ENCODE peak calls at places on chromosomes 3 and 15, in six cellular contexts. N, Z, W, U, L and G are unnamed samples.

GRCh38 chr3:132804498-132804897 is 82.3 kb upstream of the NPHP3 start:
- DNase-seq in Z (peak), W (peak), N (no peak), L (no peak), U (no peak), G (no peak)

GRCh38 chr15:25862469-25863066 is 559 bp downstream of the ATP10A start:
- DNase-seq in L (no peak), U (no peak), W (peak), N (peak), Z (no peak), G (no peak)

GRCh38 chr3:23713641-23714040 is 92.1 kb upstream of the UBE2E1 start:
- DNase-seq in L (no peak), U (no peak), N (no peak), Z (peak), W (no peak), G (no peak)

GRCh38 chr3:183159319-183159718 is 3.2 kb downstream of the LAMP3 start:
- DNase-seq in U (peak), Z (no peak), N (no peak), W (no peak), L (no peak), G (no peak)

GRCh38 chr3:114319453-114319852 is 25.6 kb downstream of the TIGIT start:
- DNase-seq in N (no peak), Z (peak), W (peak), L (no peak), U (no peak), G (no peak)

GRCh38 chr15:85474700-85475316 is 94.4 kb downstream of the AKAP13 start:
- DNase-seq in U (no peak), N (no peak), W (no peak), Z (no peak), L (no peak), G (no peak)

GRCh38 chr3:47009225-47010049 is 30.0 kb downstream of the NBEAL2 start:
- DNase-seq in Z (peak), N (peak), U (no peak), L (peak), W (peak), G (no peak)

GRCh38 chr15:70100495-70101331 is 3.0 kb upstream of the TLE3 start:
- DNase-seq in Z (no peak), W (peak), L (peak), U (peak), N (peak), G (peak)

GRCh38 chr3:167406876-167407492 is 26.9 kb upstream of the ZBBX start:
- DNase-seq in Z (peak), W (no peak), U (peak), L (peak), N (no peak), G (peak)

GRCh38 chr15:71374607-71375352 is 259.5 kb downstream of the THSD4 start:
- DNase-seq in L (no peak), W (peak), Z (peak), U (no peak), N (no peak), G (no peak)

GRCh38 chr15:65204931-65205655 is 6.2 kb downstream of the CILP start:
- DNase-seq in U (no peak), N (no peak), W (no peak), L (no peak), Z (no peak), G (no peak)

GRCh38 chr3:113495035-113495434 is 19.9 kb downstream of the SPICE1 start:
- DNase-seq in U (no peak), Z (peak), L (no peak), N (no peak), W (peak), G (peak)

GRCh38 chr3:36114353-36114752 is 266.0 kb upstream of the STAC start:
- DNase-seq in W (no peak), Z (no peak), U (no peak), L (no peak), N (no peak), G (no peak)

GRCh38 chr3:129161860-129162271 is 1.0 kb upstream of the ISY1 start:
- DNase-seq in W (peak), L (no peak), Z (no peak), U (peak), N (peak), G (peak)
- TF ChIP-seq CTCF in W (no peak), L (no peak), Z (no peak), U (no peak), N (no peak), G (peak)

GRCh38 chr3:184643442-184643841 is 68.4 kb downstream of the MAGEF1 start:
- DNase-seq in W (no peak), N (no peak), U (no peak), Z (no peak), L (no peak), G (no peak)

GRCh38 chr3:184637705-184638104 is 74.2 kb downstream of the MAGEF1 start:
- DNase-seq in W (no peak), L (no peak), N (no peak), Z (no peak), U (no peak), G (no peak)

GRCh38 chr3:184639351-184639750 is 72.5 kb downstream of the MAGEF1 start:
- DNase-seq in W (no peak), Z (no peak), L (no peak), U (no peak), N (no peak), G (no peak)

GRCh38 chr3:184642623-184643308 is 69.1 kb downstream of the MAGEF1 start:
- DNase-seq in L (no peak), U (no peak), Z (no peak), W (no peak), N (no peak), G (no peak)

GRCh38 chr3:184641430-184641829 is 70.4 kb downstream of the MAGEF1 start:
- DNase-seq in N (no peak), L (no peak), W (no peak), U (no peak), Z (no peak), G (no peak)
- TF ChIP-seq CTCF in N (no peak), L (no peak), W (no peak), U (no peak), Z (no peak), G (no peak)

GRCh38 chr15:44427756-44428724 is 611 bp downstream of the CTDSPL2 start:
- DNase-seq in N (no peak), U (peak), L (no peak), Z (peak), W (no peak), G (peak)

GRCh38 chr15:44426975-44427755 is at the start of gene CTDSPL2:
- DNase-seq in W (peak), Z (peak), N (peak), L (peak), U (peak), G (peak)
- TF ChIP-seq CTCF in W (peak), Z (peak), N (no peak), L (no peak), U (no peak), G (peak)

DNA sequence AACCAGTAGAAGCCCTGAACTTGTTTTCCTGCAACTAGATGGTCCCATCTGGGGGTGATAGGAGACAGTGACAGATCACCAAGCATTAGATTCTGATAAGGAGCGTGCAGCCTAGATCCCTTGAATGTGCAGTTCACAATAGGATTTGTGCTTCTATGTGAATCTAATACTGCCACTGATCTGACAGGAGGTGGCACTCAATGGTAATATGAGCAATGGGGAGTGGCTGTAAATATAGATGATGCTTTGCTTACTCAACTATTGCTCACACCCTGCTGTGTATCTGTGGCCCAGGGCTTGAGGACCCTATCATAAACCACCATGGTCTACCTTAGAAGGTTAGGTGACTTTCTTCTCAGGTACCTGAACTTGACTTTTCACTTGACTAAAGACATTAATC is 417.1 kb upstream of the ARHGEF26 start:
- DNase-seq in Z (no peak), L (no peak), U (no peak), W (peak), N (no peak), G (no peak)
- TF ChIP-seq CTCF in Z (no peak), L (no peak), U (no peak), W (no peak), N (no peak), G (no peak)

GRCh38 chr3:25094932-25095690 is 333.0 kb upstream of the RARB start:
- DNase-seq in N (no peak), W (no peak), Z (no peak), U (no peak), L (no peak), G (no peak)
- TF ChIP-seq CTCF in N (no peak), W (no peak), Z (no peak), U (no peak), L (no peak), G (no peak)